ENCODE peak calls at places on chromosomes 4 and X, in seven cellular contexts. N is hepatocyte, I is esophagus squamous epithelium, O is SK-N-SH, A is upper lobe of right lung, M is left ventricle myocardium inferior, L is GM12865. H is an unnamed sample.

GRCh38 chr4:124915073-124915472 is 202.5 kb upstream of the ANKRD50 start:
- DNase-seq in L (no peak), I (no peak), N (no peak), O (no peak), A (no peak), M (no peak), H (no peak)

GRCh38 chrX:10235851-10236250 is 79.1 kb downstream of the CLCN4 start:
- DNase-seq in M (no peak), L (no peak), I (no peak), A (no peak), O (no peak), N (no peak), H (no peak)

GRCh38 chrX:46770817-46771163 is 11.9 kb upstream of the SLC9A7 start:
- DNase-seq in M (no peak), N (no peak), I (no peak), O (no peak), L (no peak), A (no peak), H (no peak)

GRCh38 chr4:165207431-165208321 is at the start of gene KLHL2:
- DNase-seq in L (peak), O (peak), N (peak), A (peak), I (peak), M (peak), H (peak)

GRCh38 chrX:10254746-10255145 is 98.0 kb downstream of the CLCN4 start:
- DNase-seq in L (no peak), I (no peak), N (no peak), M (no peak), O (peak), A (no peak), H (no peak)

GRCh38 chrX:151609222-151609621 is 45.7 kb downstream of the PASD1 start:
- DNase-seq in N (no peak), M (no peak), I (no peak), L (no peak), A (no peak), O (no peak), H (no peak)

GRCh38 chrX:39067866-39068265 is 266.6 kb downstream of the MID1IP1 start:
- DNase-seq in M (no peak), I (no peak), A (no peak), O (no peak), N (no peak), L (no peak), H (no peak)

GRCh38 chrX:68177542-68177941 is 255.8 kb downstream of the OPHN1 start:
- DNase-seq in M (no peak), O (no peak), A (no peak), L (no peak), I (no peak), N (no peak), H (peak)

GRCh38 chrX:134599173-134599914 is 58.9 kb downstream of the PLAC1 start:
- DNase-seq in L (peak), N (no peak), I (no peak), M (no peak), O (no peak), A (no peak), H (peak)

GRCh38 chrX:27571164-27571563 is 19.0 kb upstream of the DCAF8L2 start:
- DNase-seq in O (no peak), L (no peak), N (no peak), M (no peak), I (no peak), A (no peak), H (no peak)

GRCh38 chr4:3286335-3287175 is 6.3 kb upstream of the RGS12 start:
- DNase-seq in M (no peak), O (no peak), N (no peak), L (peak), I (no peak), A (peak), H (no peak)

GRCh38 chr4:110637408-110638131 is 14.7 kb upstream of the PITX2 start:
- DNase-seq in M (no peak), L (no peak), N (peak), I (no peak), O (no peak), A (no peak), H (no peak)

GRCh38 chr4:2649604-2650114 is 106.5 kb downstream of the TNIP2 start:
- DNase-seq in M (no peak), L (no peak), O (no peak), N (no peak), A (peak), I (no peak), H (no peak)

GRCh38 chr4:154485127-154485773 is 6.3 kb downstream of the DCHS2 start:
- DNase-seq in A (no peak), M (no peak), N (no peak), L (peak), I (no peak), O (no peak), H (no peak)

GRCh38 chr4:175671491-175671934 is 140.6 kb downstream of the GPM6A start:
- DNase-seq in A (no peak), O (peak), L (no peak), N (peak), I (no peak), M (no peak), H (no peak)

GRCh38 chr4:37891221-37892159 is 606 bp downstream of the TBC1D1 start:
- DNase-seq in A (no peak), N (no peak), I (no peak), O (peak), M (peak), L (peak), H (peak)

GRCh38 chr4:186739802-186740434 is 16.3 kb upstream of the FAT1 start:
- DNase-seq in O (peak), L (no peak), I (no peak), N (peak), A (no peak), M (no peak), H (no peak)

GRCh38 chr4:114694770-114695169 is 96.2 kb downstream of the UGT8 start:
- DNase-seq in A (no peak), N (peak), O (peak), L (peak), I (no peak), M (no peak), H (no peak)

GRCh38 chr4:186500721-186501304 is 54.6 kb downstream of the MTNR1A start:
- DNase-seq in L (no peak), M (no peak), A (no peak), I (no peak), N (no peak), O (no peak), H (no peak)

GRCh38 chr4:3733195-3733594 is 33.0 kb upstream of the ADRA2C start:
- DNase-seq in M (no peak), I (no peak), O (peak), N (no peak), A (no peak), L (no peak), H (no peak)

GRCh38 chr4:78370625-78371372 is 180.8 kb upstream of the ANXA3 start:
- DNase-seq in N (peak), L (no peak), I (no peak), A (no peak), O (no peak), M (no peak), H (no peak)

GRCh38 chr4:21726255-21726815 is 222.2 kb downstream of the KCNIP4 start:
- DNase-seq in A (no peak), N (no peak), M (no peak), I (no peak), O (no peak), L (no peak), H (no peak)

GRCh38 chr4:152165146-152165545 is 370.7 kb downstream of the FBXW7 start:
- DNase-seq in N (no peak), A (no peak), O (no peak), L (no peak), M (no peak), I (no peak), H (no peak)

GRCh38 chr4:54382623-54383022 is 153.5 kb downstream of the PDGFRA start:
- DNase-seq in N (no peak), A (no peak), I (no peak), O (no peak), L (no peak), M (no peak), H (no peak)

DNA sequence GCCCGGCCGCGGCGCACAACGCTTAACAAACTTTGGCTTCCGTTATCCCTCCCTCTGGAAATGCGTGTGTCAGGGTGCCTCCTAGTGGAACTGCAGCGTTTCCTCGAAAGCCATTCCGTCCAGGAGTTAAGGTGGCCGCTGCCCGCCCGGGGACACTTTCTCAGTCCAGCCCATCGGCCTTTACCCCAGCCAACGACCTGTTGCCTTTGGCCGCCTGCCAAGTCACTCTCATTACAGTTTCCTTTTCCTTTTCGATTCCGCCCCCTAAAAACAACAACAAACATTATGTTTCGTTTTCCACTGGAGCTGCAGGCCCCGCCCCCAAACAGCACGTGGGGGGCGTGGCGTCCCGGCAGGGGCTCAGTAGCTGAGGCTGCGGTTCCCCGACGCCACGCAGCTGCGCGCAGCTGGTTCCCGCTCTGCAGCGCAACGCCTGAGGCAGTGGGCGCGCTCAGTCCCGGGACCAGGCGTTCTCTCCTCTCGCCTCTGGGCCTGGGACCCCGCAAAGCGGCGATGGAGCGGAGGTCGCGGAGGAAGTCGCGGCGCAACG is at the start of gene HERC5:
- DNase-seq in O (peak), N (peak), M (peak), L (peak), I (peak), A (peak), H (peak)
- TF ChIP-seq CTCF in O (peak), N (peak), M (peak), L (peak), I (peak), A (peak), H (no peak)

GRCh38 chrX:115941388-115941787 is 229.2 kb upstream of the AGTR2 start:
- DNase-seq in L (no peak), O (no peak), A (no peak), N (no peak), M (no peak), I (no peak), H (no peak)

GRCh38 chrX:115939636-115940160 is 230.8 kb upstream of the AGTR2 start:
- DNase-seq in O (no peak), A (no peak), L (no peak), I (no peak), N (no peak), M (no peak), H (no peak)

GRCh38 chrX:115940348-115940747 is 230.2 kb upstream of the AGTR2 start:
- DNase-seq in L (no peak), N (no peak), A (no peak), I (no peak), M (no peak), O (no peak), H (no peak)

GRCh38 chrX:115939070-115939469 is 231.5 kb upstream of the AGTR2 start:
- DNase-seq in M (no peak), L (peak), I (no peak), N (no peak), O (no peak), A (no peak), H (no peak)

GRCh38 chrX:115940888-115941332 is 229.6 kb upstream of the AGTR2 start:
- DNase-seq in M (no peak), A (no peak), N (no peak), L (peak), O (peak), I (no peak), H (peak)
- TF ChIP-seq CTCF in M (no peak), A (no peak), N (peak), L (peak), O (peak), I (no peak), H (no peak)

DNA sequence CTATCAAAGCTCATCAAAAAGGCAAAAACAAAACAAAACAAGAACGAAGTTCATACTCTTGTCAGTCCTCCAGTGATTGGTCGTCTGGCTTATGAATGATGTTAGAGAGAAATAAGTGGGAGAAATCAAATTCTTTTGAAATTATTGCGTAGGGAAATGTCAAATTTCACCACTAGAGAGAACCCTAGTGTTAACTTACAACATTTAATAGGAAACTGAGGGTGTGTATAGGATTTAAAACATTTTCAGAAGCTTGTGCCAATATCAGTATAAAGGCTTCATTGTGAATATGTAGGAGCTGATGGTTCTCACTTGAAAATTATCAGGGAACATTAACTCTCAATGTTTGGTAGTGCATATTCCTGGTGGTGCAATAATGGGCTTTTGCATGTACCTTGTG is 17.4 kb downstream of the ADH6 start:
- DNase-seq in M (no peak), N (no peak), I (no peak), O (no peak), A (no peak), L (no peak), H (no peak)
- TF ChIP-seq CTCF in M (peak), N (peak), I (no peak), O (no peak), A (peak), L (no peak), H (no peak)

GRCh38 chr4:12036450-12036849 is 607.8 kb upstream of the HS3ST1 start:
- DNase-seq in I (no peak), M (no peak), L (no peak), A (no peak), O (no peak), N (no peak), H (no peak)

DNA sequence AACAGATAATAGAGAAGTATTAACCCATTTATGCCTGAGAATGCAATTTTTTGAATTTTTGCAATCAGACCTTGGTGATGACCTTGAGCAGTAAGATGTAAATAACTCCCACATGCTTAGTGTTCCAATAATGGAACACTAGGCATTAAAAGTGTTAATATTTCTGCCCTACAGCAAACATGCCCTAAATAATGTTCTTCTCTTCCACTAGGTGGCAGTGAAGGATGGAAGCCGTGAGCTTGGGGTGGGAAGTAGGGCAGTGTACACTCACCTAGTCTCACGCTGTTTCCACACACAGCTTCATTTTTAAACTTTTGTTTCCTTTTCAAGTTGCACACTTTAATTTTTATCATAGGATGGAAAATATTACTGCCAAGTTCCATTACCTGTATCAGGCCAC is 613.1 kb upstream of the HS3ST1 start:
- DNase-seq in A (no peak), I (no peak), L (no peak), O (no peak), M (no peak), N (peak), H (no peak)
- TF ChIP-seq CTCF in A (peak), I (no peak), L (no peak), O (no peak), M (peak), N (peak), H (peak)

DNA sequence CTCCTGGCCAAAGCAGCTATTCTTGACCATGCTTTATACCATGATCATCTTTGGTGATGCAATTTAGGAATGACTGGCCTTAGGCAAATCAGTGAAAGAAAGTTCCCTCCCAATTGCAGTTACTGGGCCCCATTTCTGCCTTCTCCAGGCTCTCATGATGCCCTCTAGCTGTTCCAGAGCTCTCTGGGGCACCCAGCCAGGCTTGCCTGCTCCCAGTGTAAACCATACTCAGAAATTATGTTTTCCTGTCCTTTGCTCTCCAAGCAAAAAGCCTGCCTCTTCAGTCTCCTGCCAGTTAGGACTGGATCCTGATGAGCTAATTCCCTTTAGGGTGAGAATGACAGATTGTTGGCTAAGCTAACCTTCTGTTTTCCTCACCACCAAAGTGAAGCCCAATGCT is 85.3 kb upstream of the RBPJ start:
- DNase-seq in M (peak), N (peak), I (peak), L (no peak), A (no peak), O (no peak), H (no peak)
- TF ChIP-seq CTCF in M (peak), N (peak), I (no peak), L (no peak), A (no peak), O (no peak), H (no peak)

GRCh38 chrX:111348363-111348927 is 63.5 kb downstream of the DCX start:
- DNase-seq in O (no peak), N (no peak), L (no peak), I (no peak), M (no peak), A (no peak), H (no peak)
- TF ChIP-seq CTCF in O (no peak), N (no peak), L (no peak), I (no peak), M (no peak), A (no peak), H (no peak)

DNA sequence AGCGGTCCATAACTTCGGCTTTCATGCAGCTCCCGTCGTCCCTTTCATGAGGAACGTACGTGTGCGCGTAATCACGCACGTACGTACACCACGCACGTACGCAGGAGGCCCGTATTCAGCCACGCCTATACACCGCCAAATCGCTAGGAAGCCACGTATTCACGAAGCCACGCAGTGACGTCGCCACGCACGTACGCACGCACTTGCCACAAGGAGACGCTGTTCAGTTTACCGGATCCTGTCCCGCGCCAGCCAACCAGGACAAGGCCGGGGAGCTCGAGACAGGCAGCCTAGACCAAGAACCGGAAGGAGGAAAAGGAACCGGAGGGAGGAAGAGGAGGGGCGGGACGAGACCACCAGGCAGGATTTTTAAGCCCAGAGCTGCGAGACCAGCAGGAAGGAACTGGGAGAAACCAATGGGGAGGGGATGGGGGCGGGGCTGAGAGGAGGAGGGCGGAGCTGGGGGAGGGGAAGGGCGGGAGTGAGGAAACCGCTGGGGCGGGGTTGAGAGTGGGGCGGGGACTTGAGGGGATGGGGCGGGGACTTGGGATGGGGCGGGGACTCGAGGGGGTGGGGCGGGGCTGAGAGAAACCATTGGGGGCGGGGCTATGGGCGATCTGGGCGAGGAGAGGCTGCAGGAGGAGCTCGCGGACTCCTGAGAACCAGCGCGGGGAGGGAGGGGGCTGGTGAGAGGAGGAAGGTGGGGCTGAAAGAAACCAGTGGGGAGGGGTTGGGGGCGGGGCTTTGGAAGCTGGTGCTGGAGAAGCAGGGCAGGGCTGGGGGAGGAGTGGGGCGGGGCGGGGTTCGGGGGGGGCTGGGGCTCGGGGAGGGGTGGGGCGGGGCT is at the start of gene EOLA2:
- DNase-seq in A (peak), L (peak), N (peak), M (peak), O (peak), I (peak), H (peak)
- TF ChIP-seq CTCF in A (peak), L (peak), N (peak), M (peak), O (peak), I (no peak), H (peak)

DNA sequence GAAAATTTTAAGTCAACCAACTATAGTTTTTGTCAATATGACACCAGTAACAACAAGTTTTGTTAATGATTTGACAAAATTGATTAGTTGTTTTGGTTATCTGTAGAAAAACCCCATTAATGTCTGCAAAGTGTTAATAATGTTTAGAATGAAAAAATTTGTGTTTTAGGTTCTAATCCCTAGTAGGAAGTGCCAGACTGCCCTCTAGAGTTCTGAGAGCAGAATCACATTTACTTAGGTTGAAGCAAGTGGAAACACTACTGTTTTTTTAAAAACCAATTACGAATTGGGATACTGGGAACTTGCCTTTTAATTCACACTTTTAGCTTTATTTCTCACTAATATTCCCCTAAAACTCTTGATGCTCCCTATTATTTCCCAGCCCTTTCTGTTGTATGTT is 101.1 kb upstream of the CYLC1 start:
- DNase-seq in M (no peak), L (peak), N (peak), O (peak), A (no peak), I (no peak), H (no peak)
- TF ChIP-seq CTCF in M (peak), L (peak), N (peak), O (peak), A (peak), I (no peak), H (peak)